ENCODE peak calls at places on chromosomes 6 and 20, in ten cellular contexts. One of them, this sample, is unnamed.

GRCh38 chr20:53623127-53623453 is 29.5 kb upstream of the ZNF217 start:
- ATAC-seq in foreskin keratinocyte: no peak
- ATAC-seq in activated T-cell treated with anti-CD3 and anti-CD28 coated beads, Interleukin-2, amount 50 U/mL, for 72 hours: peak; percentile 52
- ATAC-seq in T-helper 17 cell: peak; percentile 23
- ATAC-seq in DND-41: peak; percentile 41
- ATAC-seq in CD8-positive, alpha-beta T cell: no peak
- ATAC-seq in WTC11: no peak
- ATAC-seq in right cardiac atrium: no peak
- ATAC-seq in activated CD4-positive, alpha-beta T cell treated with anti-CD3 and anti-CD28 coated beads for 36 hours: peak; percentile 57
- ATAC-seq in Panc1: no peak
- ATAC-seq in this sample: no peak

GRCh38 chr6:134706153-134706552 is 243.7 kb downstream of the ALDH8A1 start:
- ATAC-seq in DND-41: no peak
- ATAC-seq in activated T-cell treated with anti-CD3 and anti-CD28 coated beads, Interleukin-2, amount 50 U/mL, for 72 hours: no peak
- ATAC-seq in WTC11: peak; percentile 80
- ATAC-seq in right cardiac atrium: no peak
- ATAC-seq in activated CD4-positive, alpha-beta T cell treated with anti-CD3 and anti-CD28 coated beads for 36 hours: no peak
- ATAC-seq in T-helper 17 cell: no peak
- ATAC-seq in Panc1: no peak
- ATAC-seq in CD8-positive, alpha-beta T cell: no peak
- ATAC-seq in foreskin keratinocyte: no peak
- ATAC-seq in this sample: no peak

GRCh38 chr6:168555618-168556273 is 114.8 kb downstream of the SMOC2 start:
- ATAC-seq in T-helper 17 cell: no peak
- ATAC-seq in activated T-cell treated with anti-CD3 and anti-CD28 coated beads, Interleukin-2, amount 50 U/mL, for 72 hours: no peak
- ATAC-seq in DND-41: no peak
- ATAC-seq in Panc1: no peak
- ATAC-seq in CD8-positive, alpha-beta T cell: no peak
- ATAC-seq in foreskin keratinocyte: no peak
- ATAC-seq in WTC11: no peak
- ATAC-seq in activated CD4-positive, alpha-beta T cell treated with anti-CD3 and anti-CD28 coated beads for 36 hours: no peak
- ATAC-seq in right cardiac atrium: peak; percentile 34
- ATAC-seq in this sample: peak; percentile 10

GRCh38 chr20:62815066-62815991 is 1.5 kb upstream of the COL9A3 start:
- ATAC-seq in right cardiac atrium: peak; percentile 12
- ATAC-seq in activated CD4-positive, alpha-beta T cell treated with anti-CD3 and anti-CD28 coated beads for 36 hours: peak; percentile 35
- ATAC-seq in foreskin keratinocyte: peak; percentile 56
- ATAC-seq in WTC11: peak; percentile 71
- ATAC-seq in CD8-positive, alpha-beta T cell: no peak
- ATAC-seq in activated T-cell treated with anti-CD3 and anti-CD28 coated beads, Interleukin-2, amount 50 U/mL, for 72 hours: no peak
- ATAC-seq in Panc1: peak; percentile 50
- ATAC-seq in DND-41: peak; percentile 40
- ATAC-seq in T-helper 17 cell: no peak
- ATAC-seq in this sample: no peak

GRCh38 chr20:58869662-58870227 is 17.2 kb downstream of the GNAS start:
- ATAC-seq in DND-41: no peak
- ATAC-seq in T-helper 17 cell: no peak
- ATAC-seq in CD8-positive, alpha-beta T cell: no peak
- ATAC-seq in right cardiac atrium: peak; percentile 23
- ATAC-seq in activated CD4-positive, alpha-beta T cell treated with anti-CD3 and anti-CD28 coated beads for 36 hours: no peak
- ATAC-seq in activated T-cell treated with anti-CD3 and anti-CD28 coated beads, Interleukin-2, amount 50 U/mL, for 72 hours: no peak
- ATAC-seq in WTC11: peak; percentile 57
- ATAC-seq in foreskin keratinocyte: no peak
- ATAC-seq in Panc1: peak; percentile 37
- ATAC-seq in this sample: no peak

GRCh38 chr20:43386878-43387277 is 70.8 kb upstream of the SRSF6 start:
- ATAC-seq in activated T-cell treated with anti-CD3 and anti-CD28 coated beads, Interleukin-2, amount 50 U/mL, for 72 hours: no peak
- ATAC-seq in right cardiac atrium: no peak
- ATAC-seq in DND-41: no peak
- ATAC-seq in T-helper 17 cell: no peak
- ATAC-seq in activated CD4-positive, alpha-beta T cell treated with anti-CD3 and anti-CD28 coated beads for 36 hours: no peak
- ATAC-seq in WTC11: no peak
- ATAC-seq in CD8-positive, alpha-beta T cell: no peak
- ATAC-seq in foreskin keratinocyte: no peak
- ATAC-seq in Panc1: no peak
- ATAC-seq in this sample: no peak

GRCh38 chr20:3093861-3094361 is 9.4 kb upstream of the AVP start:
- ATAC-seq in DND-41: peak; percentile 25
- ATAC-seq in foreskin keratinocyte: no peak
- ATAC-seq in CD8-positive, alpha-beta T cell: peak; percentile 58
- ATAC-seq in T-helper 17 cell: peak; percentile 64
- ATAC-seq in activated T-cell treated with anti-CD3 and anti-CD28 coated beads, Interleukin-2, amount 50 U/mL, for 72 hours: peak; percentile 16
- ATAC-seq in right cardiac atrium: no peak
- ATAC-seq in WTC11: no peak
- ATAC-seq in activated CD4-positive, alpha-beta T cell treated with anti-CD3 and anti-CD28 coated beads for 36 hours: peak; percentile 48
- ATAC-seq in Panc1: no peak
- ATAC-seq in this sample: no peak

GRCh38 chr6:13767121-13767794 is 47.1 kb downstream of the MCUR1 start:
- ATAC-seq in right cardiac atrium: peak; percentile 83
- ATAC-seq in CD8-positive, alpha-beta T cell: peak; percentile 83
- ATAC-seq in Panc1: no peak
- ATAC-seq in activated CD4-positive, alpha-beta T cell treated with anti-CD3 and anti-CD28 coated beads for 36 hours: no peak
- ATAC-seq in DND-41: no peak
- ATAC-seq in foreskin keratinocyte: no peak
- ATAC-seq in activated T-cell treated with anti-CD3 and anti-CD28 coated beads, Interleukin-2, amount 50 U/mL, for 72 hours: peak; percentile 41
- ATAC-seq in WTC11: peak; percentile 60
- ATAC-seq in T-helper 17 cell: peak; percentile 61
- ATAC-seq in this sample: no peak

GRCh38 chr6:43129434-43130194 is 41.5 kb upstream of the SRF start:
- ATAC-seq in CD8-positive, alpha-beta T cell: no peak
- ATAC-seq in activated T-cell treated with anti-CD3 and anti-CD28 coated beads, Interleukin-2, amount 50 U/mL, for 72 hours: peak; percentile 42
- ATAC-seq in Panc1: peak; percentile 91
- ATAC-seq in activated CD4-positive, alpha-beta T cell treated with anti-CD3 and anti-CD28 coated beads for 36 hours: peak; percentile 65
- ATAC-seq in WTC11: peak; percentile 86
- ATAC-seq in right cardiac atrium: peak; percentile 85
- ATAC-seq in T-helper 17 cell: peak; percentile 51
- ATAC-seq in foreskin keratinocyte: peak; percentile 49
- ATAC-seq in DND-41: peak; percentile 73
- ATAC-seq in this sample: peak; percentile 29

GRCh38 chr20:50271674-50272412 is 81.2 kb downstream of the CEBPB start:
- ATAC-seq in activated CD4-positive, alpha-beta T cell treated with anti-CD3 and anti-CD28 coated beads for 36 hours: no peak
- ATAC-seq in T-helper 17 cell: no peak
- ATAC-seq in Panc1: no peak
- ATAC-seq in CD8-positive, alpha-beta T cell: no peak
- ATAC-seq in activated T-cell treated with anti-CD3 and anti-CD28 coated beads, Interleukin-2, amount 50 U/mL, for 72 hours: no peak
- ATAC-seq in foreskin keratinocyte: no peak
- ATAC-seq in right cardiac atrium: peak; percentile 40
- ATAC-seq in DND-41: no peak
- ATAC-seq in WTC11: no peak
- ATAC-seq in this sample: no peak

GRCh38 chr20:8095648-8096572 is 36.2 kb upstream of the PLCB1 start:
- ATAC-seq in CD8-positive, alpha-beta T cell: no peak
- ATAC-seq in foreskin keratinocyte: no peak
- ATAC-seq in Panc1: no peak
- ATAC-seq in DND-41: no peak
- ATAC-seq in activated CD4-positive, alpha-beta T cell treated with anti-CD3 and anti-CD28 coated beads for 36 hours: no peak
- ATAC-seq in right cardiac atrium: no peak
- ATAC-seq in WTC11: no peak
- ATAC-seq in activated T-cell treated with anti-CD3 and anti-CD28 coated beads, Interleukin-2, amount 50 U/mL, for 72 hours: no peak
- ATAC-seq in T-helper 17 cell: no peak
- ATAC-seq in this sample: no peak

GRCh38 chr6:36247691-36248090 is 22.2 kb upstream of the PNPLA1 start:
- ATAC-seq in foreskin keratinocyte: no peak
- ATAC-seq in T-helper 17 cell: no peak
- ATAC-seq in DND-41: no peak
- ATAC-seq in activated T-cell treated with anti-CD3 and anti-CD28 coated beads, Interleukin-2, amount 50 U/mL, for 72 hours: no peak
- ATAC-seq in activated CD4-positive, alpha-beta T cell treated with anti-CD3 and anti-CD28 coated beads for 36 hours: no peak
- ATAC-seq in CD8-positive, alpha-beta T cell: no peak
- ATAC-seq in right cardiac atrium: no peak
- ATAC-seq in WTC11: no peak
- ATAC-seq in Panc1: no peak
- ATAC-seq in this sample: no peak

GRCh38 chr20:57411406-57412283 is 20.4 kb downstream of the RBM38 start:
- ATAC-seq in T-helper 17 cell: peak; percentile 7
- ATAC-seq in DND-41: no peak
- ATAC-seq in Panc1: peak; percentile 28
- ATAC-seq in activated CD4-positive, alpha-beta T cell treated with anti-CD3 and anti-CD28 coated beads for 36 hours: no peak
- ATAC-seq in foreskin keratinocyte: no peak
- ATAC-seq in CD8-positive, alpha-beta T cell: peak; percentile 0
- ATAC-seq in right cardiac atrium: no peak
- ATAC-seq in WTC11: no peak
- ATAC-seq in activated T-cell treated with anti-CD3 and anti-CD28 coated beads, Interleukin-2, amount 50 U/mL, for 72 hours: peak; percentile 16
- ATAC-seq in this sample: no peak

This sample was measured in esophagus mucosa.